ENCODE peak calls at places on chromosomes 12 and 14, in four cellular contexts. S, A, F and T are unnamed samples.
A peak's percentile ranks its signal among the peaks of the same experiment; 100 is the strongest.

GRCh38 chr14:65472189-65472588 is 59.7 kb downstream of the FUT8 start:
- DNase-seq in S (no peak), A (no peak), F (no peak), T (no peak)

GRCh38 chr12:41250748-41251147 is 62.6 kb downstream of the PDZRN4 start:
- DNase-seq in S (no peak), A (no peak), F (no peak), T (no peak)

GRCh38 chr12:107632246-107632645 is 53.4 kb upstream of the PWP1 start:
- DNase-seq in S (no peak), A (no peak), F (no peak), T (no peak)

GRCh38 chr12:53077030-53077429 is 2.2 kb downstream of the SPRYD3 start:
- DNase-seq in S (peak; percentile 26), A (no peak), F (no peak), T (no peak)

GRCh38 chr14:55127491-55127951 is 1.5 kb upstream of the LGALS3 start:
- DNase-seq in S (no peak), A (no peak), F (no peak), T (no peak)

GRCh38 chr12:51480978-51481377 is 56.3 kb downstream of the SLC4A8 start:
- DNase-seq in S (no peak), A (no peak), F (no peak), T (no peak)

GRCh38 chr14:68506021-68506644 is 286.7 kb downstream of the ZFP36L1 start:
- DNase-seq in S (no peak), A (no peak), F (no peak), T (no peak)

GRCh38 chr14:31787377-31787776 is 226.2 kb downstream of the NUBPL start:
- DNase-seq in S (no peak), A (no peak), F (no peak), T (no peak)

GRCh38 chr14:65433646-65434045 is 21.1 kb downstream of the FUT8 start:
- DNase-seq in S (no peak), A (no peak), F (no peak), T (no peak)

GRCh38 chr12:14567311-14568195 is at the start of gene PLBD1:
- DNase-seq in S (peak; percentile 76), A (no peak), F (no peak), T (no peak)

GRCh38 chr12:123085730-123086487 is 65.0 kb downstream of the PITPNM2 start:
- DNase-seq in S (peak; percentile 67), A (no peak), F (no peak), T (no peak)

GRCh38 chr12:113727651-113728061 is 238.5 kb downstream of the RBM19 start:
- DNase-seq in S (no peak), A (no peak), F (no peak), T (no peak)

GRCh38 chr14:64718762-64719161 is 14.5 kb downstream of the PLEKHG3 start:
- DNase-seq in S (peak; percentile 39), A (no peak), F (no peak), T (no peak)

GRCh38 chr14:69263364-69263763 is 3.4 kb downstream of the GALNT16 start:
- DNase-seq in S (no peak), A (no peak), F (no peak), T (no peak)

GRCh38 chr12:112025808-112026375 is 12.7 kb downstream of the ERP29 start:
- DNase-seq in S (no peak), A (no peak), F (no peak), T (no peak)

GRCh38 chr12:98532687-98533304 is 17.4 kb downstream of the TMPO start:
- DNase-seq in S (no peak), A (no peak), F (peak; percentile 45), T (peak; percentile 44)

GRCh38 chr12:10018390-10018789 is 8.0 kb downstream of the CLEC12B start:
- DNase-seq in S (no peak), A (no peak), F (no peak), T (no peak)

GRCh38 chr12:79547044-79547734 is 143.6 kb downstream of the PAWR start:
- DNase-seq in S (no peak), A (no peak), F (no peak), T (no peak)

GRCh38 chr12:29547151-29547561 is 49.7 kb upstream of the OVCH1 start:
- DNase-seq in S (no peak), A (no peak), F (no peak), T (no peak)

GRCh38 chr12:103169-103981 is 36.8 kb downstream of the IQSEC3 start:
- DNase-seq in S (no peak), A (no peak), F (no peak), T (no peak)

GRCh38 chr12:22678175-22678574 is 53.2 kb downstream of the ETNK1 start:
- DNase-seq in S (no peak), A (no peak), F (no peak), T (no peak)

GRCh38 chr14:54420478-54421116 is 20.6 kb downstream of the CNIH1 start:
- DNase-seq in S (no peak), A (no peak), F (no peak), T (no peak)

GRCh38 chr14:64715146-64715627 is 11.0 kb downstream of the PLEKHG3 start:
- DNase-seq in S (no peak), A (no peak), F (no peak), T (no peak)

DNA sequence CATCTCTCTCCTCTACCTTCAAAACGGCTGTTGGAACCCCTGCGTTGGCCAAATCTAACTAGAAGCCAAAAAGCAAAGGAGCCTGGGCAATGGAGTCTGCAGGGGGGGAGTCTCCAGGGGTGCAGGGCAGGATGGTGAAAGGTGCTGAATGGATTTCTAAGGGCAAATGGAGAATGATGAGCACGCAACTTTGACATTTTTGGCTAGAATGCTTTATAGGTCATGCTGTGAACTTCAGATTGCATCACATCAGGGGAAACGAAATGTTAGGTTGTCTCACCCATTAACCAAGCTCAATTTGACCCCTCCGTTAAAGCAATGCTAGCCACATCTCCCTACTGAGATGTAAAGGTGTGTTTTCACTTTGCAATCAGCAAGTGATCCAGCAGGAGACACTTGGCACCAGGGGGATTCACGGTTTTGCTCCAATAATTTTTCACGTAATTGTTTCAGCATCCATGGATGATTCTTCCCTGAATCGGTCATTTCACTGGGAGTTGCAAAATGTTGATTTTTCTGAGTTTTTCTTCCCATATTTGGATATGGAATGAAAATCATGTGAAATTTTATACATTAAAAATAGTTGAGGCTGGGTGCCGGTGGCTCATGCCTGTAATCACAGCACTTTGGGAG is 78.0 kb upstream of the MDM1 start:
- DNase-seq in S (no peak), A (no peak), F (no peak), T (no peak)
- H3K27me3 ChIP-seq in S (no peaks in the 10 kb centered on the region), A (no peaks in the 10 kb centered on the region), F (no peaks in the 10 kb centered on the region), T (no peaks in the 10 kb centered on the region)

GRCh38 chr12:132803125-132803524 is 25.5 kb downstream of the GOLGA3 start:
- DNase-seq in S (no peak), A (no peak), F (no peak), T (no peak)

GRCh38 chr12:132798836-132799235 is 29.8 kb downstream of the GOLGA3 start:
- DNase-seq in S (no peak), A (no peak), F (no peak), T (no peak)

GRCh38 chr12:132795847-132796246 is 32.8 kb downstream of the GOLGA3 start:
- DNase-seq in S (no peak), A (no peak), F (no peak), T (no peak)

GRCh38 chr12:132801741-132802140 is 26.9 kb downstream of the GOLGA3 start:
- DNase-seq in S (no peak), A (no peak), F (no peak), T (no peak)

DNA sequence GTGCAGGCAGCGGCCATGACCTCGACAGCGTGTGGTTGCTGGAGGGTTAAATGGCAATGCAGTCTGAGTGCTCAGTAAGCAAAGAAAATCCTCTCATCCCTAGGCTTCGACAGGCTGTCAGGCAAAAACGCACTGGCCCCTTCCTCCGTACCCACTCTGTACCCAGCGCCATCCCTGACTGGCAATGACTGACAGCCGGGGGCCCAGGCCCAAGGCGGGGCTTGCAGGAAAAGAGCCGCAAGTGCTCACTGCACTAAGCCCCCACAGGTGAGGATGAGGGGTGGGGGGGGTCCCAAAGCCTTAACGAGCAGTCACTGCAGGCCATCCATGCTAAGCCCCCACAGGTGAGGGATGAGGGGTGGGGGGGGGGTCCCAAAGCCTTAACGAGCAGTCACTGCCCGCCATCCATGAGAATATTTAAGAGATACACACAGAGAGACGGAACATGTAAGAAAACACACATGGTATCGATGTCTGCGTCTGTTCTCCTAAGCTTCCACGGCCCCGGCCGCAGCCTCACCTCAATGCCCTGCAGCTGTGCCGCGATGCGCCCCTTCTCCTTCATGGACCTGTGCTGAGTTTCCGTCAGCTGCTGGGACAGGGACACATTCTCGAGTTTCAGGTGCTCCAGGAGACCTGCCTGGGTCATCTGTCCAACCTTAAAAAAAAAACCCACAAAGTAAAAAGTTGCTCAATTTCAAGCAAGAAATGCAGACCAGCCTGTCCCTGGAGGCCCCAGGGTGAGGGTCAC is 30.7 kb downstream of the GOLGA3 start:
- DNase-seq in S (no peak), A (no peak), F (no peak), T (no peak)
- H3K36me3 ChIP-seq in S (peaks cover 91% of the 10 kb centered on the region), A (peaks cover 80% of the 10 kb centered on the region), F (peaks cover 52% of the 10 kb centered on the region), T (peaks cover 48% of the 10 kb centered on the region)

GRCh38 chr12:108691995-108692808 is 39.1 kb downstream of the CORO1C start:
- DNase-seq in S (no peak), A (peak; percentile 69), F (peak; percentile 28), T (no peak)
- H3K4me1 ChIP-seq in S (peaks cover 37% of the 10 kb centered on the region), A (peaks cover 80% of the 10 kb centered on the region), F (peaks cover 49% of the 10 kb centered on the region), T (peaks cover 42% of the 10 kb centered on the region)

DNA sequence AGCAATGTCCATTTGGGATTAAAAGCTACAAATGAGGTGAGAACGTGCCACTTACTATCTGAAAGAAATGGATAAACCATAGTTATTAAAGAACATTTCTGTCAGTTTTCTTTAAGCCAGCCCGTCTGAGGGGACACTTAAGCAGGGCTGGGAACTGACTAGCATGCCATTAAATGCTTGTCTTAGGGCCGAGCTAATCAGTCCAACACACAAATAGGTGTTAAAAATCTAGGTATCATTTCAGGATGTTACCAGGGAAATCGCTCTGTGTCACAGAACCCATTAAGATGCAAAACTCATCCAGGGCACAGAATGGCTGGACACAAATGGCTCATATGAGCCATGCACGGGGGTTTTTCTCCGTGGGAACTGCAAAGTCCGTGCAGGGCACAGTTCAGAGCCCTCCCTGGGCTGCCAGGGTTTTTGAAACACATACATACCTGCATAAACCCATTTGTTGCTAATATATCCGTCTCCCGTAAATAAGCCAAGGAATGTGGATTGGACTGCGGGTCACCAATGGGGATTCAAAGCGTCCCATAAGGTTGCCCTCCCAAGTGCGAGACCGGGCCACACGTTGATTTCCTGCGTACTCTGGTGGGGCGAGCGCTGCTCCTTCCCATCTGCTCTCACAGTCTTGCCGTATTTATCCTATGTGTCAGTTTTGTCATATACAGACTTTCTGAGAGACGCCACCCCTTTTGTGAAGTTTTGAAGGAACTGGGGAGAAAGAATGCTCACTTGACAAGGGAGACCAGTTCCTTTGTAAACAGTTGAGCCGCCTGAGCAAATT is 5.4 kb upstream of the GSC start:
- DNase-seq in S (no peak), A (no peak), F (no peak), T (no peak)
- H3K27me3 ChIP-seq in S (peaks cover 45% of the 10 kb centered on the region), A (no peaks in the 10 kb centered on the region), F (peaks cover 54% of the 10 kb centered on the region), T (peaks cover 57% of the 10 kb centered on the region)

GRCh38 chr12:119715268-119715620 is 47.3 kb downstream of the PRKAB1 start:
- DNase-seq in S (no peak), A (no peak), F (no peak), T (no peak)
- H3K36me3 ChIP-seq in S (no peaks in the 10 kb centered on the region), A (peaks cover 92% of the 10 kb centered on the region), F (no peaks in the 10 kb centered on the region), T (no peaks in the 10 kb centered on the region)

GRCh38 chr12:124390442-124391116 is 95.7 kb downstream of the RFLNA start:
- DNase-seq in S (no peak), A (no peak), F (no peak), T (no peak)
- H3K4me1 ChIP-seq in S (peaks cover 95% of the 10 kb centered on the region), A (no peaks in the 10 kb centered on the region), F (peaks cover 27% of the 10 kb centered on the region), T (peaks cover 20% of the 10 kb centered on the region)